ENCODE peak calls at places on chromosomes 11 and 22, in four cellular contexts. W, V, A and H are unnamed samples.

GRCh38 chr22:29820941-29821789 is 16.9 kb downstream of the ASCC2 start:
- DNase-seq in V (peak), W (peak), A (peak), H (peak)

GRCh38 chr22:45997077-45997774 is 20.3 kb upstream of the WNT7B start:
- DNase-seq in V (peak), W (no peak), A (no peak), H (no peak)

GRCh38 chr11:61897387-61898246 is 6.3 kb upstream of the FADS3 start:
- DNase-seq in V (peak), W (peak), A (peak), H (peak)

GRCh38 chr11:83773950-83774880 is 488.0 kb upstream of the CCDC90B start:
- DNase-seq in W (no peak), A (no peak), V (peak), H (no peak)

GRCh38 chr11:2109541-2110019 is 29.6 kb downstream of the IGF2 start:
- DNase-seq in A (no peak), V (no peak), W (no peak), H (no peak)

GRCh38 chr11:105933666-105934065 is 88.4 kb downstream of the MSANTD4 start:
- DNase-seq in V (no peak), A (no peak), W (no peak), H (no peak)

GRCh38 chr11:27254744-27255446 is 108.1 kb downstream of the CCDC34 start:
- DNase-seq in V (peak), W (no peak), A (no peak), H (no peak)

GRCh38 chr11:75024764-75025211 is 36.1 kb downstream of the NEU3 start:
- DNase-seq in W (no peak), V (no peak), A (no peak), H (no peak)

GRCh38 chr11:120184946-120185677 is 25.7 kb upstream of the OAF start:
- DNase-seq in W (no peak), A (no peak), V (no peak), H (no peak)

GRCh38 chr11:122814401-122814800 is 23.9 kb upstream of the CRTAM start:
- DNase-seq in A (no peak), V (no peak), W (no peak), H (peak)

GRCh38 chr11:70065318-70066135 is 12.6 kb upstream of the ANO1 start:
- DNase-seq in W (no peak), A (no peak), V (no peak), H (no peak)

GRCh38 chr22:43889366-43890253 is 2.2 kb downstream of the PNPLA5 start:
- DNase-seq in A (no peak), V (peak), W (no peak), H (peak)

GRCh38 chr11:64444838-64445441 is 86.0 kb downstream of the RPS6KA4 start:
- DNase-seq in A (no peak), W (no peak), V (peak), H (peak)